ENCODE peak calls at places on chromosome 19, in six cellular contexts. One of them, this sample, is unnamed.

GRCh38 chr19:18488838-18489626 is 32.8 kb downstream of the ELL start:
- DNase-seq in mesenchymal stem cell: peak; percentile 48
- DNase-seq in lower lobe of right lung: no peak
- DNase-seq in testis: peak; percentile 57
- DNase-seq in iPS DF 6.9: no peak
- DNase-seq in cardiac muscle cell: no peak
- DNase-seq in this sample: no peak

GRCh38 chr19:55300821-55301458 is 17.1 kb downstream of the BRSK1 start:
- DNase-seq in cardiac muscle cell: no peak
- DNase-seq in iPS DF 6.9: no peak
- DNase-seq in lower lobe of right lung: no peak
- DNase-seq in testis: peak; percentile 73
- DNase-seq in mesenchymal stem cell: no peak
- DNase-seq in this sample: no peak

GRCh38 chr19:17881701-17882100 is 10.0 kb downstream of the SLC5A5 start:
- DNase-seq in testis: no peak
- DNase-seq in cardiac muscle cell: no peak
- DNase-seq in mesenchymal stem cell: no peak
- DNase-seq in iPS DF 6.9: no peak
- DNase-seq in lower lobe of right lung: no peak
- DNase-seq in this sample: no peak

GRCh38 chr19:45423589-45424190 is at the start of gene ERCC1:
- DNase-seq in mesenchymal stem cell: peak; percentile 97
- DNase-seq in cardiac muscle cell: peak; percentile 97
- DNase-seq in iPS DF 6.9: no peak
- DNase-seq in lower lobe of right lung: peak; percentile 99
- DNase-seq in testis: peak; percentile 98
- DNase-seq in this sample: peak; percentile 92

GRCh38 chr19:10289836-10290438 is at the start of gene ICAM5:
- DNase-seq in testis: no peak
- DNase-seq in cardiac muscle cell: peak; percentile 46
- DNase-seq in mesenchymal stem cell: no peak
- DNase-seq in iPS DF 6.9: no peak
- DNase-seq in lower lobe of right lung: no peak
- DNase-seq in this sample: no peak

GRCh38 chr19:47587295-47587694 is 14.3 kb upstream of the ZNF541 start:
- DNase-seq in cardiac muscle cell: peak; percentile 46
- DNase-seq in testis: no peak
- DNase-seq in iPS DF 6.9: no peak
- DNase-seq in lower lobe of right lung: no peak
- DNase-seq in mesenchymal stem cell: no peak
- DNase-seq in this sample: no peak

GRCh38 chr19:8240274-8241229 is 31.4 kb downstream of the CERS4 start:
- DNase-seq in cardiac muscle cell: peak; percentile 98
- DNase-seq in testis: peak; percentile 95
- DNase-seq in iPS DF 6.9: no peak
- DNase-seq in mesenchymal stem cell: peak; percentile 95
- DNase-seq in lower lobe of right lung: peak; percentile 91
- DNase-seq in this sample: peak; percentile 38

GRCh38 chr19:31145909-31146453 is 203.3 kb downstream of the TSHZ3 start:
- DNase-seq in testis: no peak
- DNase-seq in mesenchymal stem cell: no peak
- DNase-seq in cardiac muscle cell: no peak
- DNase-seq in lower lobe of right lung: no peak
- DNase-seq in iPS DF 6.9: no peak
- DNase-seq in this sample: no peak

GRCh38 chr19:52637718-52638585 is at the start of gene ZNF83:
- DNase-seq in testis: peak; percentile 98
- DNase-seq in mesenchymal stem cell: peak; percentile 93
- DNase-seq in iPS DF 6.9: peak; percentile 71
- DNase-seq in lower lobe of right lung: peak; percentile 98
- DNase-seq in cardiac muscle cell: peak; percentile 97
- DNase-seq in this sample: peak; percentile 78

GRCh38 chr19:44820648-44821609 is 12.0 kb downstream of the BCAM start:
- DNase-seq in lower lobe of right lung: no peak
- DNase-seq in iPS DF 6.9: no peak
- DNase-seq in cardiac muscle cell: peak; percentile 42
- DNase-seq in mesenchymal stem cell: no peak
- DNase-seq in testis: peak; percentile 68
- DNase-seq in this sample: no peak

GRCh38 chr19:32519023-32519422 is 62.0 kb upstream of the PDCD5 start:
- DNase-seq in mesenchymal stem cell: no peak
- DNase-seq in iPS DF 6.9: no peak
- DNase-seq in lower lobe of right lung: no peak
- DNase-seq in testis: no peak
- DNase-seq in cardiac muscle cell: peak; percentile 35
- DNase-seq in this sample: no peak

GRCh38 chr19:23784274-23784673 is 25.6 kb upstream of the ZNF681 start:
- DNase-seq in cardiac muscle cell: no peak
- DNase-seq in testis: no peak
- DNase-seq in iPS DF 6.9: no peak
- DNase-seq in lower lobe of right lung: no peak
- DNase-seq in mesenchymal stem cell: no peak
- DNase-seq in this sample: no peak

GRCh38 chr19:1437609-1438008 is 587 bp upstream of the RPS15 start:
- DNase-seq in cardiac muscle cell: no peak
- DNase-seq in iPS DF 6.9: no peak
- DNase-seq in testis: no peak
- DNase-seq in lower lobe of right lung: no peak
- DNase-seq in mesenchymal stem cell: no peak
- DNase-seq in this sample: no peak

GRCh38 chr19:1433119-1434039 is 4.8 kb upstream of the RPS15 start:
- DNase-seq in iPS DF 6.9: no peak
- DNase-seq in testis: no peak
- DNase-seq in cardiac muscle cell: no peak
- DNase-seq in mesenchymal stem cell: no peak
- DNase-seq in lower lobe of right lung: no peak
- DNase-seq in this sample: no peak

GRCh38 chr19:1434577-1435060 is 3.6 kb upstream of the RPS15 start:
- DNase-seq in iPS DF 6.9: no peak
- DNase-seq in mesenchymal stem cell: no peak
- DNase-seq in lower lobe of right lung: no peak
- DNase-seq in testis: no peak
- DNase-seq in cardiac muscle cell: no peak
- DNase-seq in this sample: no peak

GRCh38 chr19:1434040-1434366 is 4.2 kb upstream of the RPS15 start:
- DNase-seq in iPS DF 6.9: no peak
- DNase-seq in mesenchymal stem cell: no peak
- DNase-seq in testis: no peak
- DNase-seq in cardiac muscle cell: no peak
- DNase-seq in lower lobe of right lung: no peak
- DNase-seq in this sample: no peak

GRCh38 chr19:1435378-1435989 is 2.7 kb upstream of the RPS15 start:
- DNase-seq in cardiac muscle cell: no peak
- DNase-seq in lower lobe of right lung: no peak
- DNase-seq in testis: no peak
- DNase-seq in mesenchymal stem cell: no peak
- DNase-seq in iPS DF 6.9: no peak
- DNase-seq in this sample: no peak
- H3K36me3 ChIP-seq in cardiac muscle cell: peaks cover 16% of the 10 kb centered on the region
- H3K36me3 ChIP-seq in lower lobe of right lung: peaks cover 66% of the 10 kb centered on the region
- H3K36me3 ChIP-seq in testis: no peaks in the 10 kb centered on the region
- H3K36me3 ChIP-seq in mesenchymal stem cell: peaks cover 55% of the 10 kb centered on the region
- H3K36me3 ChIP-seq in iPS DF 6.9: peaks cover 47% of the 10 kb centered on the region
- H3K36me3 ChIP-seq in this sample: peaks cover 70% of the 10 kb centered on the region

GRCh38 chr19:51119089-51119488 is 5.6 kb upstream of the SIGLEC9 start:
- DNase-seq in cardiac muscle cell: no peak
- DNase-seq in lower lobe of right lung: no peak
- DNase-seq in testis: no peak
- DNase-seq in mesenchymal stem cell: no peak
- DNase-seq in iPS DF 6.9: no peak
- DNase-seq in this sample: no peak
- H3K27me3 ChIP-seq in cardiac muscle cell: peaks cover 6% of the 10 kb centered on the region
- H3K27me3 ChIP-seq in lower lobe of right lung: no peaks in the 10 kb centered on the region
- H3K27me3 ChIP-seq in testis: no peaks in the 10 kb centered on the region
- H3K27me3 ChIP-seq in mesenchymal stem cell: peaks cover 25% of the 10 kb centered on the region
- H3K27me3 ChIP-seq in iPS DF 6.9: no peaks in the 10 kb centered on the region
- H3K27me3 ChIP-seq in this sample: peaks cover 7% of the 10 kb centered on the region

GRCh38 chr19:14837391-14837790 is 2.4 kb upstream of the OR7A5 start:
- DNase-seq in cardiac muscle cell: no peak
- DNase-seq in mesenchymal stem cell: no peak
- DNase-seq in lower lobe of right lung: no peak
- DNase-seq in iPS DF 6.9: no peak
- DNase-seq in testis: peak; percentile 48
- DNase-seq in this sample: no peak
- H3K4me3 ChIP-seq in cardiac muscle cell: no peak overlapping the region
- H3K4me3 ChIP-seq in mesenchymal stem cell: no peak overlapping the region
- H3K4me3 ChIP-seq in lower lobe of right lung: no peak overlapping the region
- H3K4me3 ChIP-seq in iPS DF 6.9: no peak overlapping the region
- H3K4me3 ChIP-seq in testis: no peak overlapping the region
- H3K4me3 ChIP-seq in this sample: no peak overlapping the region

GRCh38 chr19:808176-808741 is 11.0 kb downstream of the PTBP1 start:
- DNase-seq in lower lobe of right lung: no peak
- DNase-seq in mesenchymal stem cell: no peak
- DNase-seq in cardiac muscle cell: no peak
- DNase-seq in testis: no peak
- DNase-seq in iPS DF 6.9: no peak
- DNase-seq in this sample: no peak

GRCh38 chr19:806815-807421 is 9.7 kb downstream of the PTBP1 start:
- DNase-seq in iPS DF 6.9: no peak
- DNase-seq in testis: no peak
- DNase-seq in mesenchymal stem cell: no peak
- DNase-seq in lower lobe of right lung: no peak
- DNase-seq in cardiac muscle cell: no peak
- DNase-seq in this sample: no peak

GRCh38 chr19:805600-806550 is 8.6 kb downstream of the PTBP1 start:
- DNase-seq in iPS DF 6.9: no peak
- DNase-seq in testis: peak; percentile 75
- DNase-seq in mesenchymal stem cell: no peak
- DNase-seq in lower lobe of right lung: peak; percentile 37
- DNase-seq in cardiac muscle cell: no peak
- DNase-seq in this sample: no peak

GRCh38 chr19:805161-805561 is 7.9 kb downstream of the PTBP1 start:
- DNase-seq in testis: no peak
- DNase-seq in iPS DF 6.9: no peak
- DNase-seq in mesenchymal stem cell: no peak
- DNase-seq in lower lobe of right lung: no peak
- DNase-seq in cardiac muscle cell: no peak
- DNase-seq in this sample: no peak

GRCh38 chr19:807627-808175 is 10.4 kb downstream of the PTBP1 start:
- DNase-seq in lower lobe of right lung: no peak
- DNase-seq in cardiac muscle cell: no peak
- DNase-seq in iPS DF 6.9: no peak
- DNase-seq in mesenchymal stem cell: no peak
- DNase-seq in testis: no peak
- DNase-seq in this sample: no peak
- H3K36me3 ChIP-seq in lower lobe of right lung: peaks cover 96% of the 10 kb centered on the region
- H3K36me3 ChIP-seq in cardiac muscle cell: peaks cover 78% of the 10 kb centered on the region
- H3K36me3 ChIP-seq in iPS DF 6.9: peaks cover 80% of the 10 kb centered on the region
- H3K36me3 ChIP-seq in mesenchymal stem cell: peaks cover 81% of the 10 kb centered on the region
- H3K36me3 ChIP-seq in testis: no peaks in the 10 kb centered on the region
- H3K36me3 ChIP-seq in this sample: peaks cover 95% of the 10 kb centered on the region

DNA sequence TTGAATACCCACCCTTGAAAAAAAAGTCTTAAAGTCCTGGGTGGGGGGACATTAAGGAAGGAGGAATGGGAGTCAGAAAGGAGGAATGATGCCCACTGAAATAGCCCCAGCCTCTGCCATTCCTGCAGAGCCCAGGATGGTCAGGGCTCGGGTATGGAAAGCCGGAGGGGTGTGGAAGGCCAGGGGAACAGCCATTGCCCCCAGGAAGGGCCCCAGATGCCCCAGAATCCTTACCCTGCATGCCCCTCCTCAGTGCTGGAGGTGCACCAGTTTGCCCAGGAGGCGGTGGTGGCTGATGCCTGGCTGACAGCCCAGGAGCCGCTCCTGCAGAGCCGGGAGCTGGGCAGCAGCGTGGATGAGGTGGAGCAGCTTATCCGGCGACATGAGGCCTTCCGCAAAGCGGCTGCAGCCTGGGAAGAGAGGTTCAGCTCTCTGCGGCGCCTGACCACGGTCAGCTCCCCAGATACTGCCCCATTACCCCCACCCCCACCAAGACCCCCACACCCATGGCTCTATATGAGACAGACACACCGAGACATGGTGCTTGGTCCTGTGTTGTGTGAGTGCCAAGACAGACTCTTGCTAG is 10.7 kb upstream of the SHKBP1 start:
- DNase-seq in testis: no peak
- DNase-seq in cardiac muscle cell: no peak
- DNase-seq in mesenchymal stem cell: no peak
- DNase-seq in iPS DF 6.9: no peak
- DNase-seq in lower lobe of right lung: no peak
- DNase-seq in this sample: no peak
- H3K27me3 ChIP-seq in testis: no peaks in the 10 kb centered on the region
- H3K27me3 ChIP-seq in cardiac muscle cell: peaks cover 83% of the 10 kb centered on the region
- H3K27me3 ChIP-seq in mesenchymal stem cell: peaks cover 23% of the 10 kb centered on the region
- H3K27me3 ChIP-seq in iPS DF 6.9: peaks cover 30% of the 10 kb centered on the region
- H3K27me3 ChIP-seq in lower lobe of right lung: peaks cover 55% of the 10 kb centered on the region
- H3K27me3 ChIP-seq in this sample: peaks cover 5% of the 10 kb centered on the region

DNA sequence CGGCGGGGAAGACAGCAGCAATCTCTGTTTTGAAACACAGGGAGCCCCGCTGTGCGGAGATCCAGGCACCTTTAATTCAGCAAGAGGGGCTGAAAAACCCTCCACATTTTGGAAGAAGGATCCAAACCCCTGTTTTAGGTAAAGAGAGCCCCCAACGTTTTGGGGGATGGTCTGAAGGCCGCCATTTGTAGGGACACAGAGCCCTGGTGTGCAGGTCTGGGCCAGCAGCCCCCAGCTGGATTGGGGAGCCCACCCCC is 3.5 kb upstream of the HOOK2 start:
- DNase-seq in cardiac muscle cell: no peak
- DNase-seq in mesenchymal stem cell: no peak
- DNase-seq in lower lobe of right lung: no peak
- DNase-seq in testis: no peak
- DNase-seq in iPS DF 6.9: no peak
- DNase-seq in this sample: no peak
- H3K4me3 ChIP-seq in cardiac muscle cell: no peak overlapping the region
- H3K4me3 ChIP-seq in mesenchymal stem cell: peak overlapping the region; percentile 83
- H3K4me3 ChIP-seq in lower lobe of right lung: peak overlapping the region; percentile 71
- H3K4me3 ChIP-seq in testis: peak overlapping the region; percentile 68
- H3K4me3 ChIP-seq in iPS DF 6.9: no peak overlapping the region
- H3K4me3 ChIP-seq in this sample: peak overlapping the region; percentile 39